ENCODE peak calls at places on chromosomes 11 and 22, in four cellular contexts. R is lower lobe of right lung, Z is mammary epithelial cell, M is kidney epithelial cell. Q is an unnamed sample.

GRCh38 chr22:21961886-21962654 is 9.4 kb upstream of the PPM1F start:
- DNase-seq in R (no peak), Z (peak; percentile 57), M (no peak), Q (no peak)

GRCh38 chr22:43884600-43885318 is 7.1 kb downstream of the PNPLA5 start:
- DNase-seq in R (peak; percentile 65), Z (peak; percentile 23), M (no peak), Q (no peak)

GRCh38 chr11:128790200-128790599 is 76.9 kb downstream of the KCNJ1 start:
- DNase-seq in R (no peak), Z (peak; percentile 81), M (no peak), Q (peak; percentile 65)

GRCh38 chr22:46094676-46095075 is 55.6 kb upstream of the PPARA start:
- DNase-seq in R (no peak), Z (no peak), M (no peak), Q (no peak)

GRCh38 chr11:126132319-126132718 is 69.7 kb upstream of the CDON start:
- DNase-seq in R (peak; percentile 89), Z (peak; percentile 23), M (no peak), Q (peak; percentile 75)

GRCh38 chr11:95727630-95728029 is 62.0 kb downstream of the FAM76B start:
- DNase-seq in R (no peak), Z (no peak), M (no peak), Q (no peak)

GRCh38 chr11:111707039-111707690 is 59.0 kb downstream of the PPP2R1B start:
- DNase-seq in R (no peak), Z (no peak), M (no peak), Q (no peak)

GRCh38 chr11:59173964-59174663 is 2.2 kb downstream of the DTX4 start:
- DNase-seq in R (peak; percentile 80), Z (peak; percentile 78), M (no peak), Q (no peak)

GRCh38 chr11:70473186-70473872 is 75.0 kb downstream of the CTTN start:
- DNase-seq in R (no peak), Z (no peak), M (no peak), Q (no peak)

GRCh38 chr11:83073884-83074283 is 2.2 kb upstream of the RAB30 start:
- DNase-seq in R (no peak), Z (no peak), M (no peak), Q (no peak)

GRCh38 chr22:42910221-42910942 is 53.3 kb upstream of the ARFGAP3 start:
- DNase-seq in R (peak; percentile 25), Z (no peak), M (no peak), Q (no peak)

GRCh38 chr22:32606181-32606580 is 131.6 kb downstream of the FBXO7 start:
- DNase-seq in R (no peak), Z (no peak), M (no peak), Q (no peak)

GRCh38 chr11:95571861-95572260 is 217.7 kb downstream of the FAM76B start:
- DNase-seq in R (no peak), Z (no peak), M (no peak), Q (no peak)

GRCh38 chr11:41622707-41623359 is 163.4 kb upstream of the LRRC4C start:
- DNase-seq in R (no peak), Z (no peak), M (no peak), Q (no peak)

GRCh38 chr11:250740-251299 is 14.0 kb downstream of the PSMD13 start:
- DNase-seq in R (peak; percentile 77), Z (peak; percentile 11), M (no peak), Q (no peak)

GRCh38 chr11:66882540-66882939 is 25.7 kb downstream of the LRFN4 start:
- DNase-seq in R (no peak), Z (no peak), M (no peak), Q (no peak)

GRCh38 chr22:47690166-47690565 is 927.7 kb downstream of the TBC1D22A start:
- DNase-seq in R (no peak), Z (no peak), M (no peak), Q (no peak)

GRCh38 chr22:45602824-45603301 is 68.8 kb upstream of the ATXN10 start:
- DNase-seq in R (peak; percentile 34), Z (no peak), M (no peak), Q (no peak)

GRCh38 chr11:91220476-91221202 is 997.8 kb upstream of the CHORDC1 start:
- DNase-seq in R (no peak), Z (peak; percentile 87), M (peak; percentile 12), Q (no peak)

GRCh38 chr11:117597083-117597482 is 199.9 kb downstream of the DSCAML1 start:
- DNase-seq in R (no peak), Z (peak; percentile 18), M (no peak), Q (peak; percentile 6)

GRCh38 chr11:66856496-66857233 is at the start of gene LRFN4:
- DNase-seq in R (no peak), Z (peak; percentile 58), M (no peak), Q (no peak)

GRCh38 chr22:45869448-45869847 is 107.5 kb downstream of the WNT7B start:
- DNase-seq in R (peak; percentile 38), Z (no peak), M (no peak), Q (no peak)

GRCh38 chr11:115515647-115516046 is 11.4 kb upstream of the CADM1 start:
- DNase-seq in R (no peak), Z (no peak), M (no peak), Q (no peak)

GRCh38 chr11:39149214-39149613 is 2310.2 kb downstream of the LRRC4C start:
- DNase-seq in R (no peak), Z (no peak), M (no peak), Q (no peak)

DNA sequence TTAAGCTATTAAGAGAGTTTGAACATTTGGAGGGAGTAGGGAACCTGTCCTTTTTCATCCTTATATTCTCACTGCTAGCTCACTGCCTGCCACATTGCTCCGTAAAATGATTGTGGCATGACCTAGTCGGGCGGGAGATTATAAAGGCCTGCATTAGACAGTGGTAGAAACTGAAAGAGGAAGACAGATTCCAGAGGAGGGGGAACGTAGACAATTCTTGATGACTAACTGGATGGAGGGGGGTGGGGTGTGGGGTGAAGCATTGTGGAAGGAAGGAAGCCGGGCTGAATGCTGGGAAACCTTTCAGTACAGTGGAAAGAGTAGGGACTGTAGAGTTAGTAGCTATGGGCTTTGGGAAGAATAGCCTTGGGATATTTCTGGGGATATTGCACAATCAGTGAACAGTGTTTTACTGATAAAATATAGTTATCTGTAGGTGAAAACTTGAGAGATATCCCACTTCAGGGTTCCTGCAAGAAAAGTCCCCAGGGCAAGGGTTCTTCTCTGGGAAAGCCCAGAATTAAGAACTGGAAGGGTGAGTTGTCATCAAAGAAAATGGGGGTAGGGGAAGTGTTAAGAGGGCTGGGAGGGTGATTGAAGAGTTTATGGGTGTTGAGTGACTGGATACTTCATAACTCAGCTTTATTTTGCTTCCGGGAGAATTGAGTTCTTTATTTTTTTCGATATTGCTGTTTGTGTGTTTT is 2.1 kb downstream of the MED15 start:
- DNase-seq in R (peak; percentile 80), Z (peak; percentile 90), M (peak; percentile 81), Q (peak; percentile 84)
- H3K4me3 ChIP-seq in R (peak overlapping the region; percentile 92), Z (peak overlapping the region; percentile 96), M (peak overlapping the region; percentile 95), Q (peak overlapping the region; percentile 90)

DNA sequence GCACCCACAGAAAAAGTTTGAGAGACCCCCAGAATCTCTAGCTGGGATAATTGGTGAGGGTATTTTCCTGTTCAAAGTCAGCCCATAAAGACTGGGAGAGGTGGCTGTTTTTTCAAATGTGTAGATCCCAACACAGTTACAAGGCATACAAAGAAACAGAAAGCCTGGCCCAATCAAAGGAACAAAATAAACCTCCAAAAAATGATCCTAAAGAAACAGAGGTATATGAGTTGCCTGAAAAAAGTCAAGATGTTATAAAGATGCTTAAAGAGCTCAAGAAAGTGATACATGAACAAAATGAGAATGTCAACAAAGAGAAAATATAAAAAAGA is 40.2 kb upstream of the MMP12 start:
- DNase-seq in R (no peak), Z (no peak), M (no peak), Q (no peak)
- TF ChIP-seq CTCF in R (no peak), Z (no peak), M (no peak), Q (no peak)

DNA sequence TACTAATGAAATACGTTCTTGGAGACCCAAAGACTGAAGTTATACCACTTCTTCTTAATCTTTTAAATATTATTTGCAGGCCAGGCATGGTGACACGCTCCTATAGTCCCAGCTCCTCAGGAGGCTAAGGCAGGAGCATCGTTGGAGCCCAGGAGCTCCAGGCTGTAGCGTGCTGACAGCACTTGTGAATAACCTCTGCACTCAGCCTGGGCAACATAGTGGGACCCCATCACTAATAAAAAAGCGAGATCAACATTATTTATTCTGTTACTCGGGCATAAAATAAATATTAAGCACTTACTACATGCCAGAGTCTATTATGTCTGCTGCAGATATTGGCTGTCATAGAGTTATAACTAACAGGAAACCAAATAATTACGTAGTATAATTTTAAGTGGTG is 720 bp upstream of the MED17 start:
- DNase-seq in R (no peak), Z (no peak), M (no peak), Q (no peak)
- H3K4me3 ChIP-seq in R (peak overlapping the region; percentile 95), Z (peak overlapping the region; percentile 80), M (peak overlapping the region; percentile 87), Q (peak overlapping the region; percentile 97)

DNA sequence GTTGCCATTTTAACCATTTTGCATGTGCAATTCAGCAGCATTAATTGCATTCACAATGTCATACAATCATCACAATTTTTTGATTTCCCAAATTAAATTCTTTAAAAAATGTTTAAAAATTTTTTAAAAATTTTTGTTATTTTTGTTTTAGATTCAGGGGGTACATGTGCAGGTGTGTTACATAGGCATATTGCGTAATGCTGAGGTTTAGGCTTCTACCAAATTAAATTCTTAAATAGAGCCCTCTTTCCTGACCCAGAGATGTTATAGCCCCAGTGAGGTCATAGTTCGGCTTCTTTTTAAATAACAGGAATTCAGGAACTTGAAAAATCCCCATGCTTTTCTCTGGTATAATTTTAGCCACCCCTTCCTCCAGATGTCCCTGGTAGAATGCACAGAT is 11.3 kb upstream of the AMPD3 start:
- DNase-seq in R (no peak), Z (no peak), M (no peak), Q (no peak)
- TF ChIP-seq CTCF in R (no peak), Z (no peak), M (no peak), Q (no peak)

GRCh38 chr22:31139066-31139465 is 1.2 kb downstream of the PLA2G3 start:
- DNase-seq in R (peak; percentile 33), Z (no peak), M (no peak), Q (no peak)
- H3K4me3 ChIP-seq in R (peak overlapping the region; percentile 40), Z (no peak overlapping the region), M (no peak overlapping the region), Q (peak overlapping the region; percentile 50)

Q was measured in retinal pigment epithelial cell.